ENCODE peak calls at places on chromosome 18, in four cellular contexts. T is neural progenitor cell, D is neural crest cell, Q is posterior vena cava. N is an unnamed sample.
A peak's percentile ranks its signal among the peaks of the same experiment; 100 is the strongest.

GRCh38 chr18:75203456-75204261 is 5.3 kb downstream of the PTGR3 start:
- DNase-seq in T (no peak), D (no peak), Q (no peak), N (no peak)

GRCh38 chr18:28125051-28125450 is 51.9 kb downstream of the CDH2 start:
- DNase-seq in T (no peak), D (no peak), Q (no peak), N (no peak)

GRCh38 chr18:55096261-55097026 is 137.2 kb upstream of the CCDC68 start:
- DNase-seq in T (peak; percentile 69), D (no peak), Q (no peak), N (peak; percentile 57)

GRCh38 chr18:44051088-44051487 is 629.6 kb upstream of the SETBP1 start:
- DNase-seq in T (peak; percentile 36), D (no peak), Q (no peak), N (no peak)

GRCh38 chr18:32777049-32777448 is 4.2 kb upstream of the KLHL14 start:
- DNase-seq in T (no peak), D (no peak), Q (no peak), N (no peak)

GRCh38 chr18:47100214-47100831 is 50.0 kb downstream of the HDHD2 start:
- DNase-seq in T (peak; percentile 67), D (peak; percentile 57), Q (no peak), N (peak; percentile 82)

GRCh38 chr18:78773303-78773755 is 206.3 kb upstream of the SALL3 start:
- DNase-seq in T (no peak), D (no peak), Q (no peak), N (no peak)

GRCh38 chr18:52000435-52000834 is 339.6 kb upstream of the DCC start:
- DNase-seq in T (no peak), D (no peak), Q (no peak), N (no peak)

GRCh38 chr18:67417864-67418523 is 98.5 kb downstream of the DSEL start:
- DNase-seq in T (no peak), D (no peak), Q (no peak), N (no peak)

GRCh38 chr18:74114206-74114605 is 33.4 kb downstream of the FBXO15 start:
- DNase-seq in T (peak; percentile 45), D (no peak), Q (no peak), N (no peak)

GRCh38 chr18:48843162-48843561 is 107.6 kb downstream of the SMAD7 start:
- DNase-seq in T (no peak), D (no peak), Q (peak; percentile 29), N (no peak)